ENCODE peak calls at places on chromosome 2, in four cellular contexts. K is hippocampal formation, G is left ventricle myocardium inferior, N is epithelial cell of esophagus. M is an unnamed sample.

GRCh38 chr2:235343156-235343774 is 150.6 kb upstream of the AGAP1 start:
- DNase-seq in K (no peak), G (no peak), N (no peak), M (no peak)

GRCh38 chr2:120257522-120257921 is 4.9 kb downstream of the RALB start:
- DNase-seq in K (no peak), G (no peak), N (no peak), M (no peak)

GRCh38 chr2:61328707-61329251 is 142.1 kb downstream of the USP34 start:
- DNase-seq in K (no peak), G (no peak), N (peak; percentile 20), M (peak; percentile 17)

GRCh38 chr2:9153589-9153988 is 53.0 kb upstream of the ASAP2 start:
- DNase-seq in K (no peak), G (no peak), N (peak; percentile 41), M (no peak)

GRCh38 chr2:30514134-30514860 is 67.3 kb downstream of the LCLAT1 start:
- DNase-seq in K (no peak), G (peak; percentile 38), N (peak; percentile 33), M (no peak)

GRCh38 chr2:173109253-173110188 is 33.9 kb downstream of the MAP3K20 start:
- DNase-seq in K (no peak), G (no peak), N (peak; percentile 41), M (no peak)

GRCh38 chr2:208358758-208359631 is 47.6 kb upstream of the PTH2R start:
- DNase-seq in K (peak; percentile 8), G (no peak), N (no peak), M (no peak)

GRCh38 chr2:106552966-106553365 is 65.8 kb downstream of the CD8B2 start:
- DNase-seq in K (no peak), G (no peak), N (no peak), M (no peak)

GRCh38 chr2:122129399-122129798 is 373.9 kb downstream of the TSN start:
- DNase-seq in K (no peak), G (no peak), N (no peak), M (no peak)

GRCh38 chr2:15269043-15269442 is 292.1 kb downstream of the NBAS start:
- DNase-seq in K (no peak), G (no peak), N (no peak), M (no peak)

GRCh38 chr2:168633895-168634294 is 168.5 kb upstream of the NOSTRIN start:
- DNase-seq in K (no peak), G (no peak), N (no peak), M (no peak)

GRCh38 chr2:168312036-168312822 is 64.8 kb upstream of the STK39 start:
- DNase-seq in K (no peak), G (no peak), N (no peak), M (no peak)